ENCODE peak calls at places on chromosomes 12 and 14, in ten cellular contexts. One of them, this sample, is unnamed.

GRCh38 chr12:38149395-38150073 is 167.0 kb upstream of the ALG10B start:
- DNase-seq in CD8-positive, alpha-beta memory T cell: no peak
- DNase-seq in MCF 10A: peak
- DNase-seq in fibroblast of lung: no peak
- DNase-seq in posterior cingulate gyrus: no peak
- DNase-seq in CMK: no peak
- DNase-seq in NCI-H1417: no peak
- DNase-seq in cardiac muscle cell: no peak
- DNase-seq in coronary artery: no peak
- DNase-seq in WTC11: no peak
- DNase-seq in this sample: no peak

GRCh38 chr14:80664576-80664975 is 277.0 kb downstream of the CEP128 start:
- DNase-seq in WTC11: no peak
- DNase-seq in posterior cingulate gyrus: no peak
- DNase-seq in MCF 10A: no peak
- DNase-seq in CD8-positive, alpha-beta memory T cell: no peak
- DNase-seq in NCI-H1417: no peak
- DNase-seq in coronary artery: no peak
- DNase-seq in fibroblast of lung: peak
- DNase-seq in CMK: no peak
- DNase-seq in cardiac muscle cell: peak
- DNase-seq in this sample: peak

GRCh38 chr12:102504280-102504679 is 23.9 kb upstream of the IGF1 start:
- DNase-seq in WTC11: no peak
- DNase-seq in cardiac muscle cell: no peak
- DNase-seq in CMK: no peak
- DNase-seq in posterior cingulate gyrus: no peak
- DNase-seq in fibroblast of lung: no peak
- DNase-seq in coronary artery: no peak
- DNase-seq in CD8-positive, alpha-beta memory T cell: no peak
- DNase-seq in MCF 10A: no peak
- DNase-seq in NCI-H1417: no peak
- DNase-seq in this sample: no peak

GRCh38 chr14:22607291-22607690 is 9.2 kb downstream of the ABHD4 start:
- DNase-seq in NCI-H1417: no peak
- DNase-seq in fibroblast of lung: peak
- DNase-seq in WTC11: no peak
- DNase-seq in CD8-positive, alpha-beta memory T cell: no peak
- DNase-seq in CMK: no peak
- DNase-seq in cardiac muscle cell: no peak
- DNase-seq in coronary artery: no peak
- DNase-seq in MCF 10A: no peak
- DNase-seq in posterior cingulate gyrus: no peak
- DNase-seq in this sample: no peak

GRCh38 chr14:100904307-100905019 is 941 bp upstream of the RTL1 start:
- DNase-seq in WTC11: peak
- DNase-seq in posterior cingulate gyrus: no peak
- DNase-seq in CD8-positive, alpha-beta memory T cell: no peak
- DNase-seq in CMK: peak
- DNase-seq in NCI-H1417: peak
- DNase-seq in fibroblast of lung: peak
- DNase-seq in cardiac muscle cell: no peak
- DNase-seq in MCF 10A: no peak
- DNase-seq in coronary artery: no peak
- DNase-seq in this sample: no peak

GRCh38 chr14:76293923-76294322 is 82.0 kb upstream of the ESRRB start:
- DNase-seq in WTC11: no peak
- DNase-seq in CD8-positive, alpha-beta memory T cell: no peak
- DNase-seq in MCF 10A: no peak
- DNase-seq in cardiac muscle cell: no peak
- DNase-seq in NCI-H1417: no peak
- DNase-seq in coronary artery: peak
- DNase-seq in posterior cingulate gyrus: no peak
- DNase-seq in CMK: no peak
- DNase-seq in fibroblast of lung: no peak
- DNase-seq in this sample: no peak

GRCh38 chr12:49827351-49828099 is 688 bp downstream of the NCKAP5L start:
- DNase-seq in posterior cingulate gyrus: peak
- DNase-seq in MCF 10A: peak
- DNase-seq in cardiac muscle cell: peak
- DNase-seq in fibroblast of lung: peak
- DNase-seq in CD8-positive, alpha-beta memory T cell: peak
- DNase-seq in WTC11: peak
- DNase-seq in coronary artery: peak
- DNase-seq in NCI-H1417: peak
- DNase-seq in CMK: peak
- DNase-seq in this sample: peak

GRCh38 chr14:30656190-30656632 is 34.1 kb downstream of the SCFD1 start:
- DNase-seq in posterior cingulate gyrus: peak
- DNase-seq in coronary artery: no peak
- DNase-seq in CD8-positive, alpha-beta memory T cell: peak
- DNase-seq in cardiac muscle cell: peak
- DNase-seq in CMK: no peak
- DNase-seq in WTC11: peak
- DNase-seq in MCF 10A: peak
- DNase-seq in fibroblast of lung: peak
- DNase-seq in NCI-H1417: peak
- DNase-seq in this sample: peak

GRCh38 chr12:92614502-92614901 is 88.3 kb upstream of the PLEKHG7 start:
- DNase-seq in fibroblast of lung: no peak
- DNase-seq in CMK: no peak
- DNase-seq in coronary artery: no peak
- DNase-seq in NCI-H1417: no peak
- DNase-seq in cardiac muscle cell: no peak
- DNase-seq in WTC11: no peak
- DNase-seq in posterior cingulate gyrus: no peak
- DNase-seq in CD8-positive, alpha-beta memory T cell: no peak
- DNase-seq in MCF 10A: peak
- DNase-seq in this sample: no peak

GRCh38 chr14:65370890-65371289 is 41.6 kb upstream of the FUT8 start:
- DNase-seq in posterior cingulate gyrus: no peak
- DNase-seq in NCI-H1417: no peak
- DNase-seq in cardiac muscle cell: no peak
- DNase-seq in fibroblast of lung: no peak
- DNase-seq in coronary artery: no peak
- DNase-seq in CMK: no peak
- DNase-seq in MCF 10A: no peak
- DNase-seq in CD8-positive, alpha-beta memory T cell: no peak
- DNase-seq in WTC11: no peak
- DNase-seq in this sample: no peak

GRCh38 chr14:65263161-65263788 is 149.3 kb upstream of the FUT8 start:
- DNase-seq in fibroblast of lung: peak
- DNase-seq in posterior cingulate gyrus: no peak
- DNase-seq in CMK: no peak
- DNase-seq in MCF 10A: no peak
- DNase-seq in NCI-H1417: no peak
- DNase-seq in CD8-positive, alpha-beta memory T cell: no peak
- DNase-seq in coronary artery: no peak
- DNase-seq in cardiac muscle cell: no peak
- DNase-seq in WTC11: no peak
- DNase-seq in this sample: peak

GRCh38 chr14:57707219-57707618 is 158.7 kb downstream of the SLC35F4 start:
- DNase-seq in posterior cingulate gyrus: no peak
- DNase-seq in fibroblast of lung: no peak
- DNase-seq in cardiac muscle cell: no peak
- DNase-seq in MCF 10A: no peak
- DNase-seq in WTC11: no peak
- DNase-seq in CMK: no peak
- DNase-seq in NCI-H1417: no peak
- DNase-seq in CD8-positive, alpha-beta memory T cell: no peak
- DNase-seq in coronary artery: no peak
- DNase-seq in this sample: no peak

GRCh38 chr12:91926810-91927209 is 218.8 kb downstream of the BTG1 start:
- DNase-seq in WTC11: no peak
- DNase-seq in CMK: no peak
- DNase-seq in NCI-H1417: peak
- DNase-seq in CD8-positive, alpha-beta memory T cell: no peak
- DNase-seq in coronary artery: no peak
- DNase-seq in posterior cingulate gyrus: no peak
- DNase-seq in MCF 10A: peak
- DNase-seq in fibroblast of lung: peak
- DNase-seq in cardiac muscle cell: peak
- DNase-seq in this sample: peak

GRCh38 chr12:82835217-82835616 is 148.5 kb downstream of the TMTC2 start:
- DNase-seq in coronary artery: no peak
- DNase-seq in CMK: no peak
- DNase-seq in WTC11: no peak
- DNase-seq in cardiac muscle cell: peak
- DNase-seq in posterior cingulate gyrus: no peak
- DNase-seq in CD8-positive, alpha-beta memory T cell: no peak
- DNase-seq in NCI-H1417: no peak
- DNase-seq in MCF 10A: peak
- DNase-seq in fibroblast of lung: peak
- DNase-seq in this sample: peak

GRCh38 chr12:105157598-105157997 is 50.1 kb downstream of the WASHC4 start:
- DNase-seq in NCI-H1417: no peak
- DNase-seq in MCF 10A: no peak
- DNase-seq in CMK: no peak
- DNase-seq in WTC11: no peak
- DNase-seq in CD8-positive, alpha-beta memory T cell: no peak
- DNase-seq in coronary artery: no peak
- DNase-seq in fibroblast of lung: no peak
- DNase-seq in posterior cingulate gyrus: no peak
- DNase-seq in cardiac muscle cell: no peak
- DNase-seq in this sample: no peak

GRCh38 chr12:6552140-6552551 is 3.7 kb downstream of the IFFO1 start:
- DNase-seq in fibroblast of lung: peak
- DNase-seq in CD8-positive, alpha-beta memory T cell: no peak
- DNase-seq in NCI-H1417: no peak
- DNase-seq in WTC11: no peak
- DNase-seq in posterior cingulate gyrus: no peak
- DNase-seq in cardiac muscle cell: no peak
- DNase-seq in CMK: no peak
- DNase-seq in MCF 10A: peak
- DNase-seq in coronary artery: peak
- DNase-seq in this sample: no peak

GRCh38 chr12:19369691-19370148 is 69.6 kb upstream of the AEBP2 start:
- DNase-seq in posterior cingulate gyrus: no peak
- DNase-seq in CMK: no peak
- DNase-seq in cardiac muscle cell: peak
- DNase-seq in NCI-H1417: no peak
- DNase-seq in coronary artery: no peak
- DNase-seq in CD8-positive, alpha-beta memory T cell: no peak
- DNase-seq in WTC11: no peak
- DNase-seq in MCF 10A: no peak
- DNase-seq in fibroblast of lung: no peak
- DNase-seq in this sample: no peak

GRCh38 chr12:56126732-56127239 is 1.3 kb upstream of the ESYT1 start:
- DNase-seq in MCF 10A: no peak
- DNase-seq in coronary artery: no peak
- DNase-seq in fibroblast of lung: no peak
- DNase-seq in NCI-H1417: peak
- DNase-seq in CMK: peak
- DNase-seq in posterior cingulate gyrus: no peak
- DNase-seq in WTC11: no peak
- DNase-seq in CD8-positive, alpha-beta memory T cell: no peak
- DNase-seq in cardiac muscle cell: no peak
- DNase-seq in this sample: peak

GRCh38 chr14:23514009-23514962 is 37.3 kb downstream of the ZFHX2 start:
- DNase-seq in cardiac muscle cell: no peak
- DNase-seq in CMK: no peak
- DNase-seq in CD8-positive, alpha-beta memory T cell: no peak
- DNase-seq in fibroblast of lung: no peak
- DNase-seq in NCI-H1417: no peak
- DNase-seq in coronary artery: peak
- DNase-seq in MCF 10A: no peak
- DNase-seq in posterior cingulate gyrus: peak
- DNase-seq in WTC11: no peak
- DNase-seq in this sample: no peak

GRCh38 chr12:34406996-34407300 is 384.7 kb downstream of the ALG10 start:
- DNase-seq in MCF 10A: no peak
- DNase-seq in CD8-positive, alpha-beta memory T cell: no peak
- DNase-seq in CMK: no peak
- DNase-seq in WTC11: peak
- DNase-seq in NCI-H1417: no peak
- DNase-seq in coronary artery: peak
- DNase-seq in fibroblast of lung: no peak
- DNase-seq in posterior cingulate gyrus: no peak
- DNase-seq in cardiac muscle cell: no peak
- DNase-seq in this sample: no peak

GRCh38 chr12:47744005-47744651 is 14.6 kb downstream of the RAPGEF3 start:
- DNase-seq in MCF 10A: peak
- DNase-seq in NCI-H1417: peak
- DNase-seq in CMK: no peak
- DNase-seq in cardiac muscle cell: no peak
- DNase-seq in coronary artery: no peak
- DNase-seq in fibroblast of lung: no peak
- DNase-seq in posterior cingulate gyrus: no peak
- DNase-seq in WTC11: peak
- DNase-seq in CD8-positive, alpha-beta memory T cell: peak
- DNase-seq in this sample: no peak

GRCh38 chr14:69360438-69361108 is 37.5 kb downstream of the ERH start:
- DNase-seq in fibroblast of lung: no peak
- DNase-seq in NCI-H1417: peak
- DNase-seq in CD8-positive, alpha-beta memory T cell: no peak
- DNase-seq in CMK: no peak
- DNase-seq in cardiac muscle cell: no peak
- DNase-seq in posterior cingulate gyrus: no peak
- DNase-seq in coronary artery: no peak
- DNase-seq in MCF 10A: no peak
- DNase-seq in WTC11: no peak
- DNase-seq in this sample: no peak

GRCh38 chr14:77659822-77660221 is 43.4 kb upstream of the SPTLC2 start:
- DNase-seq in CD8-positive, alpha-beta memory T cell: no peak
- DNase-seq in WTC11: no peak
- DNase-seq in fibroblast of lung: no peak
- DNase-seq in coronary artery: no peak
- DNase-seq in NCI-H1417: peak
- DNase-seq in posterior cingulate gyrus: no peak
- DNase-seq in CMK: no peak
- DNase-seq in cardiac muscle cell: no peak
- DNase-seq in MCF 10A: no peak
- DNase-seq in this sample: no peak

GRCh38 chr12:82040987-82041743 is 282.0 kb upstream of the PPFIA2 start:
- DNase-seq in posterior cingulate gyrus: no peak
- DNase-seq in cardiac muscle cell: no peak
- DNase-seq in CD8-positive, alpha-beta memory T cell: no peak
- DNase-seq in WTC11: no peak
- DNase-seq in CMK: no peak
- DNase-seq in NCI-H1417: no peak
- DNase-seq in coronary artery: no peak
- DNase-seq in fibroblast of lung: no peak
- DNase-seq in MCF 10A: no peak
- DNase-seq in this sample: no peak

GRCh38 chr14:51302319-51303030 is 62.4 kb downstream of the TMX1 start:
- DNase-seq in WTC11: no peak
- DNase-seq in fibroblast of lung: peak
- DNase-seq in MCF 10A: peak
- DNase-seq in CD8-positive, alpha-beta memory T cell: no peak
- DNase-seq in posterior cingulate gyrus: no peak
- DNase-seq in NCI-H1417: peak
- DNase-seq in cardiac muscle cell: peak
- DNase-seq in coronary artery: no peak
- DNase-seq in CMK: no peak
- DNase-seq in this sample: no peak

GRCh38 chr14:35044939-35045797 is 904 bp upstream of the FAM177A1 start:
- DNase-seq in fibroblast of lung: peak
- DNase-seq in CMK: no peak
- DNase-seq in cardiac muscle cell: peak
- DNase-seq in coronary artery: no peak
- DNase-seq in WTC11: no peak
- DNase-seq in NCI-H1417: peak
- DNase-seq in MCF 10A: no peak
- DNase-seq in posterior cingulate gyrus: no peak
- DNase-seq in CD8-positive, alpha-beta memory T cell: no peak
- DNase-seq in this sample: no peak

GRCh38 chr12:80045594-80045993 is 53.7 kb upstream of the OTOGL start:
- DNase-seq in CD8-positive, alpha-beta memory T cell: no peak
- DNase-seq in posterior cingulate gyrus: no peak
- DNase-seq in fibroblast of lung: peak
- DNase-seq in NCI-H1417: no peak
- DNase-seq in cardiac muscle cell: peak
- DNase-seq in MCF 10A: peak
- DNase-seq in coronary artery: no peak
- DNase-seq in WTC11: no peak
- DNase-seq in CMK: no peak
- DNase-seq in this sample: no peak

GRCh38 chr12:103468837-103469236 is 26.9 kb downstream of the C12orf42 start:
- DNase-seq in fibroblast of lung: no peak
- DNase-seq in cardiac muscle cell: no peak
- DNase-seq in MCF 10A: no peak
- DNase-seq in posterior cingulate gyrus: no peak
- DNase-seq in NCI-H1417: no peak
- DNase-seq in CD8-positive, alpha-beta memory T cell: no peak
- DNase-seq in coronary artery: no peak
- DNase-seq in WTC11: peak
- DNase-seq in CMK: no peak
- DNase-seq in this sample: no peak